ENCODE peak calls at places on chromosomes 7 and 10, in nine cellular contexts. Z, K, C, X, O, H, I, N and P are unnamed samples.

GRCh38 chr7:103658055-103659010 is 212.3 kb upstream of the SLC26A5 start:
- DNase-seq in Z (no peak), K (no peak), C (no peak), X (no peak), O (no peak), H (no peak), I (peak; percentile 7), N (no peak), P (no peak)

GRCh38 chr7:32536016-32536415 is 40.7 kb downstream of the AVL9 start:
- DNase-seq in Z (no peak), K (no peak), C (no peak), X (no peak), O (no peak), H (no peak), I (no peak), N (no peak), P (no peak)

GRCh38 chr10:18681366-18681765 is 22.1 kb downstream of the ARL5B start:
- DNase-seq in Z (no peak), K (no peak), C (no peak), X (no peak), O (no peak), H (no peak), I (peak; percentile 50), N (no peak), P (no peak)

GRCh38 chr10:66277481-66277880 is 648.4 kb upstream of the LRRTM3 start:
- DNase-seq in Z (no peak), K (no peak), C (no peak), X (no peak), O (no peak), H (no peak), I (no peak), N (no peak), P (no peak)

GRCh38 chr7:28615091-28615490 is 202.8 kb downstream of the CREB5 start:
- DNase-seq in Z (no peak), K (no peak), C (no peak), X (no peak), O (peak; percentile 15), H (no peak), I (no peak), N (no peak), P (no peak)

GRCh38 chr10:133104076-133104965 is 16.6 kb downstream of the ADGRA1 start:
- DNase-seq in Z (no peak), K (no peak), C (no peak), X (no peak), O (no peak), H (no peak), I (no peak), N (no peak), P (no peak)

GRCh38 chr7:114048386-114049235 is 129.8 kb upstream of the PPP1R3A start:
- DNase-seq in Z (no peak), K (no peak), C (no peak), X (no peak), O (peak; percentile 5), H (no peak), I (peak; percentile 65), N (no peak), P (peak; percentile 10)

GRCh38 chr7:5396999-5397656 is 26.5 kb downstream of the TNRC18 start:
- DNase-seq in Z (peak; percentile 84), K (peak; percentile 88), C (peak; percentile 99), X (peak; percentile 81), O (peak; percentile 96), H (peak; percentile 86), I (peak; percentile 99), N (peak; percentile 84), P (peak; percentile 89)

GRCh38 chr10:30557884-30558283 is 71.7 kb downstream of the LYZL2 start:
- DNase-seq in Z (no peak), K (no peak), C (no peak), X (no peak), O (peak; percentile 89), H (no peak), I (peak; percentile 20), N (no peak), P (no peak)

GRCh38 chr7:34096135-34096775 is 190.9 kb downstream of the BMPER start:
- DNase-seq in Z (peak; percentile 66), K (peak; percentile 44), C (no peak), X (no peak), O (peak; percentile 11), H (no peak), I (peak; percentile 94), N (no peak), P (no peak)

GRCh38 chr7:105285118-105285874 is 103.4 kb downstream of the SRPK2 start:
- DNase-seq in Z (no peak), K (no peak), C (no peak), X (no peak), O (no peak), H (no peak), I (no peak), N (no peak), P (no peak)

GRCh38 chr10:58909881-58910280 is 266.6 kb upstream of the PHYHIPL start:
- DNase-seq in Z (no peak), K (no peak), C (no peak), X (no peak), O (no peak), H (no peak), I (peak; percentile 70), N (no peak), P (no peak)

DNA sequence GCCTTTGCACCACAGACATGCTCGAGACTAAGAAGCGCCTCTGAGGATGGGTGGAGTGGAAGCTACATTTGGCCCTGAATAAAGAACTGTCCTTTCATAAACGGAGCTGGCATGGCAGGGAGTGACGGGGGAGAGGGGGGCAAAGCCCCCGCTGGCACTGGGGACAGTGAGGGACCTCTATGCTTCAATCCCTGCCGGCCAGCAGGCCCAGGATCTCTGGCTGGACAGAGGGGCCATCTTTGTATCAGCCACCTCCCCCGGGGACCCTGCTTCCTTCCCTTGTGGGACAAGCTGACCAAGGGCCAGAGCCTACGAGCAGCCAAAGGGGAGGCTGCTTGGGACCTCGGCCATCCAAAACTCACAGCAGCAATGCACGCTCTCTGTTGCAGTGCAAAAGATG is 28.2 kb upstream of the ECHDC3 start:
- DNase-seq in Z (no peak), K (no peak), C (no peak), X (no peak), O (no peak), H (no peak), I (no peak), N (no peak), P (no peak)
- H3K27ac ChIP-seq in Z (no peak overlapping the region), K (no peak overlapping the region), C (no peak overlapping the region), X (no peak overlapping the region), O (no peak overlapping the region), H (no peak overlapping the region), I (no peak overlapping the region), N (no peak overlapping the region), P (no peak overlapping the region)

DNA sequence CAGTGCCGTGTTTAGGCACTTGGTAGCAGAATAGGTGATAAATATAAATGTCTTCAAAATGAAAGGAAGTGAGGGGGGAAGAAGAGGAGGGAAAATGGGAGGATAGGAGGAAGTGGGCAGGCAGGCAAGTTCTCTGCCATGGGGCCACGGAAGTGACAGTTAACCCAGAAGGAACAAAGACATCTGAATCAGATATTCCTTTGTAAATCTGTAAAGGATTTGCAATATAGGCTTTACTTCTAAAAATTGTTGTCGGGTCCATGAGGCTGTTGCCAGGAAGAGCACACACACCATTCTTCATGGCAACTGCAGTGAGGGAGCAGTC is 23.7 kb upstream of the RASSF4 start:
- DNase-seq in Z (no peak), K (no peak), C (peak; percentile 8), X (no peak), O (no peak), H (no peak), I (peak; percentile 6), N (no peak), P (no peak)
- H3K27ac ChIP-seq in Z (peak overlapping the region; percentile 62), K (no peak overlapping the region), C (no peak overlapping the region), X (no peak overlapping the region), O (no peak overlapping the region), H (no peak overlapping the region), I (peak overlapping the region; percentile 68), N (no peak overlapping the region), P (no peak overlapping the region)

DNA sequence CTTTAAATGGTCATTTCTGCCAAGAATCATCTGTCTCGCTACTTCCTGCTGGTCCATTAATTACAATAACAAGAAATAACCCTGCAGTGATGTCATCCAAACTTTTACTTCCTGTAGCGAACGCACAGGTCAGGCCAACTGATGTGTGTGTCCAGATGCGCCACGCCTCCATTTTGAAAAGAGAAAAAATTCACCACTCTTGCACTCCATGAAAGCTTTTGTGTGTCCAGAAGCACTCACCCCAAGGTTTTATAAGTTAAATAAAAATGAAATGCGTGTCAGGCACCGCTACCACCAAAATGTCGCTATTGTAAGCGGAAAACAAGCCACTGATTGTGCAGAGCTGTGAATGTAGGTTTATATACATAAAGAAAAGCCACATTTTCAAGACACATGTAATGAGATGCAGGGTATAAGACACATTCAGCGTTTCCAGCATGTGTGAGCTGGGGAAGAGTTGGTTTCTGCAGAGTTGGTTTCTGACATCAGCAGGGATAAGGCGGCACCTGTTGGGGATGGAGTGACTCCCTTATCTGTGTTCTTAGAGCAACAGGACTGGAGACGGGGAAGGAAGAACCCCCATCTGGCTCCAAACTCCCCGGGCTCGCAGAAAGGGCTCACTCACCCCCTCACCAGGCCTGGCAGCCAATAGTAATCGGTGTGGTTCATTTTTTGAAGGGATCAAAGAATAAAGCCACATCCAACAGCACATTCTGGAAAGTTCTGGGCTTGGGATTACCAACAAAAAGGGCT is 83.3 kb downstream of the CTBP2 start:
- DNase-seq in Z (no peak), K (no peak), C (peak; percentile 24), X (no peak), O (no peak), H (no peak), I (no peak), N (no peak), P (no peak)
- H3K27ac ChIP-seq in Z (peak overlapping the region; percentile 23), K (no peak overlapping the region), C (peak overlapping the region; percentile 27), X (no peak overlapping the region), O (no peak overlapping the region), H (no peak overlapping the region), I (no peak overlapping the region), N (no peak overlapping the region), P (no peak overlapping the region)

GRCh38 chr10:63528084-63528744 is 7.0 kb downstream of the REEP3 start:
- DNase-seq in Z (no peak), K (no peak), C (no peak), X (no peak), O (no peak), H (no peak), I (no peak), N (no peak), P (no peak)

GRCh38 chr10:63534723-63535122 is 13.5 kb downstream of the REEP3 start:
- DNase-seq in Z (no peak), K (no peak), C (no peak), X (no peak), O (no peak), H (no peak), I (no peak), N (no peak), P (no peak)

GRCh38 chr10:63527401-63527800 is 6.2 kb downstream of the REEP3 start:
- DNase-seq in Z (no peak), K (no peak), C (no peak), X (no peak), O (no peak), H (no peak), I (no peak), N (no peak), P (no peak)

GRCh38 chr10:63525021-63525420 is 3.8 kb downstream of the REEP3 start:
- DNase-seq in Z (no peak), K (no peak), C (no peak), X (no peak), O (no peak), H (no peak), I (no peak), N (no peak), P (no peak)

DNA sequence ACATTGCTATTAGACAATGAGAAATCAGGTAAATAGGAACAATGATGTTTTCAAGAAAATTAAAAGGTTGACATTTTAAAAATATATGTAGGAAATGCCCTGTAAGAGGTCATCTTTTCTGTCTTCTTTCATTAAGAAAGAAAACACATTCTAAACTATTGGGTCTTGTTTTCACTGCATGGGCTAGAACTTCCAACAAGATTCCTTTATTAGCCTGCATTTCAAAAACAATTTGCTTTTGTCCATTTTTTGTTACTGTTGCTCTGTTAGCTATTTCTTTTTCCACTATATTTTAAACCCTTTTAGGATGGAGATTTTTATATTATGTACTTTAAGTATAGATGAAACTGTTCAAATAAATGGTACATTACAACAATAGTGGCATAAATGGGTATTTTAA is 9.2 kb downstream of the REEP3 start:
- DNase-seq in Z (no peak), K (no peak), C (no peak), X (no peak), O (no peak), H (no peak), I (no peak), N (no peak), P (no peak)
- H3K27ac ChIP-seq in Z (no peak overlapping the region), K (no peak overlapping the region), C (no peak overlapping the region), X (no peak overlapping the region), O (no peak overlapping the region), H (no peak overlapping the region), I (no peak overlapping the region), N (no peak overlapping the region), P (no peak overlapping the region)